ENCODE peak calls at places on chromosomes 6 and 20, in five cellular contexts. T, L, Q, S and I are unnamed samples.
A peak's percentile ranks its signal among the peaks of the same experiment; 100 is the strongest.

GRCh38 chr20:51003776-51004175 is 19.1 kb downstream of the KCNG1 start:
- DNase-seq in T (no peak), S (no peak), L (no peak), Q (no peak), I (no peak)

GRCh38 chr20:24332956-24333355 is 136.5 kb upstream of the SYNDIG1 start:
- DNase-seq in T (no peak), S (no peak), L (no peak), Q (no peak), I (no peak)

GRCh38 chr20:4090756-4091331 is 75.5 kb upstream of the RNF24 start:
- DNase-seq in L (peak; percentile 4), S (no peak), T (no peak), Q (no peak), I (no peak)

GRCh38 chr6:29593199-29593598 is 8.3 kb downstream of the OR2H2 start:
- DNase-seq in S (no peak), Q (no peak), T (no peak), L (no peak), I (no peak)

GRCh38 chr6:122839477-122839876 is 50.4 kb downstream of the SMPDL3A start:
- DNase-seq in S (peak; percentile 88), L (peak; percentile 62), Q (peak; percentile 69), T (peak; percentile 16), I (no peak)

GRCh38 chr6:32785781-32786533 is 22.6 kb upstream of the HLA-DQB2 start:
- DNase-seq in L (peak; percentile 44), Q (peak; percentile 68), T (no peak), S (peak; percentile 77), I (no peak)

GRCh38 chr6:158654498-158654897 is 4.6 kb downstream of the SYTL3 start:
- DNase-seq in S (peak; percentile 46), Q (peak; percentile 81), L (no peak), T (peak; percentile 84), I (peak; percentile 71)

GRCh38 chr6:101268541-101268940 is 125.0 kb upstream of the GRIK2 start:
- DNase-seq in Q (no peak), L (no peak), T (no peak), S (no peak), I (no peak)

GRCh38 chr6:32622545-32623401 is 14.4 kb upstream of the HLA-DQA1 start:
- DNase-seq in S (peak; percentile 88), Q (peak; percentile 52), L (peak; percentile 56), T (no peak), I (no peak)

GRCh38 chr20:30506100-30506499 is 751.4 kb upstream of the DEFB115 start:
- DNase-seq in S (no peak), L (no peak), Q (no peak), T (no peak), I (no peak)

GRCh38 chr20:24673678-24674570 is 204.5 kb downstream of the SYNDIG1 start:
- DNase-seq in T (no peak), L (no peak), Q (no peak), S (no peak), I (no peak)

GRCh38 chr6:25193147-25193864 is 85.9 kb upstream of the CARMIL1 start:
- DNase-seq in S (no peak), L (no peak), Q (peak; percentile 40), T (peak; percentile 74), I (peak; percentile 92)

GRCh38 chr6:103273048-103273447 is 1586.7 kb downstream of the HACE1 start:
- DNase-seq in Q (no peak), L (no peak), T (no peak), S (no peak), I (no peak)

GRCh38 chr6:82569022-82569421 is 205.4 kb downstream of the TPBG start:
- DNase-seq in Q (no peak), T (no peak), L (no peak), S (no peak), I (no peak)

GRCh38 chr20:15642676-15643075 is 930.6 kb downstream of the KIF16B start:
- DNase-seq in T (no peak), S (no peak), L (no peak), Q (no peak), I (peak; percentile 31)

GRCh38 chr6:118913161-118913560 is 19.2 kb downstream of the ASF1A start:
- DNase-seq in Q (no peak), T (no peak), S (no peak), L (no peak), I (no peak)

GRCh38 chr6:32940656-32941411 is at the start of gene HLA-DMB:
- DNase-seq in S (peak; percentile 81), Q (peak; percentile 89), L (no peak), T (no peak), I (no peak)

GRCh38 chr20:51608060-51608459 is 65.5 kb upstream of the NFATC2 start:
- DNase-seq in Q (no peak), L (no peak), S (no peak), T (no peak), I (no peak)

GRCh38 chr6:144266091-144266649 is 19.0 kb upstream of the UTRN start:
- DNase-seq in L (no peak), T (peak; percentile 65), Q (peak; percentile 87), S (peak; percentile 87), I (no peak)

GRCh38 chr6:34865107-34865506 is 22.7 kb downstream of the TAF11 start:
- DNase-seq in S (no peak), L (no peak), Q (no peak), T (no peak), I (no peak)

GRCh38 chr6:41039060-41039998 is at the start of gene UNC5CL:
- DNase-seq in Q (peak; percentile 82), T (no peak), L (peak; percentile 72), S (peak; percentile 91), I (no peak)

GRCh38 chr20:4876731-4877130 is 124.6 kb downstream of the SLC23A2 start:
- DNase-seq in S (no peak), Q (no peak), T (no peak), L (no peak), I (no peak)

GRCh38 chr20:9377007-9377406 is 137.4 kb upstream of the LAMP5 start:
- DNase-seq in Q (no peak), L (no peak), S (no peak), T (no peak), I (no peak)

GRCh38 chr6:43698584-43699349 is 11.2 kb upstream of the MRPS18A start:
- DNase-seq in S (peak; percentile 70), T (peak; percentile 58), L (no peak), Q (peak; percentile 72), I (no peak)

GRCh38 chr6:87742106-87742505 is 40.1 kb upstream of the AKIRIN2 start:
- DNase-seq in Q (peak; percentile 31), S (no peak), T (no peak), L (peak; percentile 19), I (no peak)

GRCh38 chr6:39317256-39317655 is 3.0 kb upstream of the KCNK17 start:
- DNase-seq in Q (no peak), S (no peak), L (no peak), T (no peak), I (no peak)

DNA sequence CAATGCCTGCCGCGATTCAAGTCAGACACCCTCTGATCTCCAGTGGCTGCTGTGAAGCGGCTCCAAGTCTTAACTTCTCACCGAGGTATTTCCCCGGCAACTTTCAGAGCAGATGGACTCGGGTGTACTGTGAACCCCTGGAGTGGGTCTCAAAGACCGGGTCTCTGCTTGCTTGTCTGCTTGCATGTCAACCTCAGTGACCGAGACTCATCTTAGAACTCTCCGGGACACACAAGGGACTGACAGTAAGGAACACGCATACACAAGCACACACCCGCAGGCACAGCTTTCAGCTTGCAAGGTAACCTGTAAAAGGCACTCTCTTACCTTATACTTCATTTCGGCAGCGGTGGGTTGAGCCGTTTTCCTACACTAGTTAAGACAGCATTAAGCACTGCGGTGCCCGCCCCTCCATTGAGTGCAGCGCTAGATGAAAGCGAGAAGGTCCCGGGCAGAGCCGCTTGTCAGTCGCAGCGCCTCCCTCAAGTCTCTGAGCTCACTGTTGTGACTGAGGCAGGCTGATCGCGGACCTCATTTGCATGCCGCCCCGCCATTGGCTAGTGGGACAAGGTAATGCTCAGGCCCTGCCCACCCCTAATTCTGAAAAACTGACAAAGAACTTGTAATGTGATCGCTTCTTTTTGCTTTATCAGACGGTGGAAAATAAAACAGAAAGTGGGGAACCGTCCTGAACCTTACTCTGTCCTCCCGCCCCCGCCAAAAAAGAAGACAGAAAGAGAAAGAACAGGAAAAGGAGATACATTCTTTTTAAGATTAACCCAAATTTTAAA is at the start of gene NEDD9:
- DNase-seq in T (peak; percentile 90), S (peak; percentile 99), L (peak; percentile 97), Q (peak; percentile 98), I (peak; percentile 86)
- TF ChIP-seq CTCF in T (no peak), S (no peak), L (peak; percentile 27), Q (no peak), I (no peak)

DNA sequence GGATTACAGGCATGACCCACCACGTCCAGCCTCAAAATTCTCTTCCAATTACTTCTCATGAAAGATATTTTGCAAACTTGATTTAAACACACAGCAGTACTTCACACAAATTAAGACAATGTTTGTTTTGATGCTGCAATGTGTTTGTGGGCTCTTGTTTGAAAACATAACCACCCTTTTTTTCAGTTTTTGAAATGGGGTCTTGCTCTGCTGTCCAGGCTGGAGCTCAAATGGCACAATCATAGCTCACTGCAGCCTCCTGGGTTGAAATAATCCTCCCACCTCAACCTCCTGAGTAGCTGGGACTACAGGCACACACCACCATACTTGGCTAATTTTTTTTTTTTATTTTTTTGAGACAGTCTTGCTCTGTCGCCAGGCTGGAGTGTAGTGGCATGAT is 31.0 kb downstream of the STAU1 start:
- DNase-seq in Q (no peak), S (no peak), T (no peak), L (no peak), I (no peak)
- H3K36me3 ChIP-seq in Q (no peaks in the 10 kb centered on the region), S (peaks cover 51% of the 10 kb centered on the region), T (no peaks in the 10 kb centered on the region), L (peaks cover 61% of the 10 kb centered on the region), I (peaks cover 2% of the 10 kb centered on the region)

GRCh38 chr6:13075491-13075845 is 252.9 kb downstream of the TBC1D7 start:
- DNase-seq in Q (no peak), T (no peak), L (no peak), S (no peak), I (no peak)

GRCh38 chr6:13076575-13076974 is 251.8 kb downstream of the TBC1D7 start:
- DNase-seq in T (no peak), S (no peak), L (no peak), Q (no peak), I (no peak)

GRCh38 chr6:13068558-13069210 is 259.7 kb downstream of the TBC1D7 start:
- DNase-seq in Q (no peak), L (no peak), T (no peak), S (peak; percentile 1), I (no peak)

GRCh38 chr6:13074746-13075490 is 253.4 kb downstream of the TBC1D7 start:
- DNase-seq in S (peak; percentile 5), Q (no peak), T (no peak), L (no peak), I (no peak)

DNA sequence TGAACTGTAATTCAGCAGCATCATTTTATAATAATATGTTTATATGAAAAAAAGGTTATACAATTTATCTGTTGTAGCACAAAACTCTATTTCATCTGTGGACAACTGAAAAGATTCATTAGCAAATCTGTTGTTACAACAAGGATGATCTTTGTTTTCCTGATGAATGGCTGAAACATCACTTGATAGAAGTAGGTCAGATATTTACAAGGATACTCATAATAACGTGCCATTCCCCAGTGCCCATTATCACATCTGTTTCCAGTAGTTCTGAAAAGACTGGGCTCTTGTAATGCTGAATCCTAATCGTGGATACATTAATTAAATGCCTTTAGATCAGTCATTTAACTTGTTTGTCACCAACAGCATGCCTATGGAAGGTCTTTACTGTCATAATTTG is 256.4 kb downstream of the TBC1D7 start:
- DNase-seq in T (no peak), Q (no peak), L (no peak), S (peak; percentile 9), I (no peak)
- H3K4me3 ChIP-seq in T (no peak overlapping the region), Q (no peak overlapping the region), L (no peak overlapping the region), S (no peak overlapping the region), I (no peak overlapping the region)

GRCh38 chr6:45419574-45420082 is 41.9 kb upstream of the SUPT3H start:
- DNase-seq in L (no peak), T (peak; percentile 41), S (peak; percentile 89), Q (peak; percentile 64), I (no peak)
- TF ChIP-seq CTCF in L (no peak), T (no peak), S (peak; percentile 58), Q (peak; percentile 49), I (no peak)